ENCODE peak calls at places on chromosomes 1 and 21, in four cellular contexts. U is SK-N-SH, W is fibroblast of lung, K is brain microvascular endothelial cell. D is an unnamed sample.

GRCh38 chr1:228338521-228339051 is 68.0 kb downstream of the TRIM11 start:
- DNase-seq in U (no peak), W (no peak), K (no peak), D (no peak)

GRCh38 chr1:198416276-198416675 is 124.2 kb downstream of the ATP6V1G3 start:
- DNase-seq in U (no peak), W (peak; percentile 75), K (peak; percentile 6), D (peak; percentile 28)

GRCh38 chr21:25005388-25005787 is 601.9 kb downstream of the MRPL39 start:
- DNase-seq in U (no peak), W (peak; percentile 27), K (no peak), D (no peak)

GRCh38 chr1:83641206-83641658 is 357.7 kb downstream of the TTLL7 start:
- DNase-seq in U (peak; percentile 3), W (peak; percentile 2), K (no peak), D (no peak)

GRCh38 chr1:41515778-41516167 is 31.3 kb upstream of the EDN2 start:
- DNase-seq in U (no peak), W (no peak), K (no peak), D (no peak)

GRCh38 chr1:40762144-40762923 is 21.3 kb upstream of the KCNQ4 start:
- DNase-seq in U (no peak), W (no peak), K (no peak), D (no peak)

GRCh38 chr1:155208656-155209372 is at the start of gene MTX1:
- DNase-seq in U (peak; percentile 93), W (peak; percentile 81), K (peak; percentile 89), D (no peak)

GRCh38 chr1:59994302-59995198 is 68.0 kb upstream of the CYP2J2 start:
- DNase-seq in U (no peak), W (peak; percentile 95), K (peak; percentile 85), D (peak; percentile 93)

GRCh38 chr1:41917835-41918449 is 780 bp downstream of the HIVEP3 start:
- DNase-seq in U (peak; percentile 73), W (peak; percentile 55), K (no peak), D (no peak)

GRCh38 chr1:110286564-110286963 is 52.6 kb upstream of the RBM15 start:
- DNase-seq in U (no peak), W (no peak), K (peak; percentile 16), D (no peak)

GRCh38 chr1:112325504-112325903 is 70.5 kb upstream of the CTTNBP2NL start:
- DNase-seq in U (no peak), W (no peak), K (no peak), D (no peak)

GRCh38 chr1:116923421-116923820 is 13.7 kb downstream of the PTGFRN start:
- DNase-seq in U (no peak), W (peak; percentile 70), K (peak; percentile 12), D (no peak)

GRCh38 chr21:38825901-38826300 is 20.2 kb downstream of the ETS2 start:
- DNase-seq in U (no peak), W (no peak), K (no peak), D (no peak)

GRCh38 chr1:1782399-1783221 is 4.3 kb upstream of the NADK start:
- DNase-seq in U (no peak), W (peak; percentile 52), K (no peak), D (no peak)
- H3K4me3 ChIP-seq in U (no peak overlapping the region), W (no peak overlapping the region), K (peak overlapping the region; percentile 12), D (no peak overlapping the region)

GRCh38 chr1:156497078-156497742 is 3.4 kb downstream of the MEF2D start:
- DNase-seq in U (no peak), W (no peak), K (no peak), D (no peak)
- H3K4me3 ChIP-seq in U (no peak overlapping the region), W (peak overlapping the region; percentile 4), K (peak overlapping the region; percentile 5), D (peak overlapping the region; percentile 15)

DNA sequence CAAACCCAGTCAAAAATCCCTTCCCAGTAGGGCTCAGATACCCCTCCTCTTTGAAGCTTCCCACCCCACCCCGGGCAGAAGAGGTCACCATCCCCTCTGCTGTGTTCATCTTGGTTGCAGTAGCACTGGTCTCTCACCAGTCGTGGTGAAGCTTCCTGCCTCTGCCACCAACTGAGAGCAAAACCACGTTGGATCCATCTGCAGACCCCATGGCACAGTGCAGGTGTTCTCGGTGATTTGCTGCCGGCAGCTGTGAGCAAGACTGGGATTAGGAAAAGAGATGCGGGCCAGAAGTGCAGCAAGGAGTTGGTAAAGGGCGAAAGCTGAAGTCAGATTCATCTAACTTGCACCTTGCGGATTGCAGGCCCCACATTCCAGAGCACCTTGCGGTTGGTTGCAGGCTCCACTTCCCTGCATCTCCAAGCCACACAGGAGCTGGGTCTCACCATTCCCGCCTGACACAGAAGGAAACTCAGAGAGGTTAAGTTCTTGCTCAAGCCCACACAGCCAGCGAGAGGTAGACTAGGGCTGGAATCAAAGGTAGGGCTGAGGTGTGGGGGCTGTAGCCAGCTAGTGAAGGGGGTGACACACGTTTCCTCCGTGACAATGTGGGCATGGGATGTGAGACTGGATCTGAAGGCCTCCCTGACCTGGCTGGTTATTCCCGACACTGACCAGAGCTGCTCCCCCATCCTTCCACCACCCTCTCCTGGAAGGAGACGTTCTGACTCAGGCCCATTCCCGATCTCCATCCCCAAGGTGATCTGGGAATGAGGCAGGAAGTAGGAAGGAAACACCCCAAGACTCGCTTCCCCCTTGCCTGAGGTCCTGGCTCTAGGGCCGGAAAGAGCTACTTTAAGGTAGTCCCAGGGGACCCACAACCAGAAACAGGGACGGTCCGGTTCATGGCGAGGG is 3.3 kb upstream of the FAM110D start:
- DNase-seq in U (no peak), W (no peak), K (no peak), D (no peak)
- H3K4me3 ChIP-seq in U (no peak overlapping the region), W (no peak overlapping the region), K (no peak overlapping the region), D (no peak overlapping the region)

GRCh38 chr1:20290624-20291597 is at the start of gene VWA5B1:
- DNase-seq in U (peak; percentile 78), W (no peak), K (no peak), D (no peak)
- H3K4me3 ChIP-seq in U (no peak within 1 kb of the TSS), W (no peak within 1 kb of the TSS), K (no peak within 1 kb of the TSS), D (no peak within 1 kb of the TSS)

D was measured in AG04449.